ENCODE peak calls at places on chromosomes 6 and 20, in four cellular contexts. Y is endothelial cell, X is AG20443, N is GM06990. M is an unnamed sample.

GRCh38 chr6:118812972-118813371 is 81.0 kb upstream of the ASF1A start:
- DNase-seq in Y (no peak), X (peak; percentile 35), N (no peak), M (peak; percentile 58)

GRCh38 chr6:166492092-166492491 is 94.4 kb downstream of the RAMACL start:
- DNase-seq in Y (no peak), X (no peak), N (no peak), M (no peak)

GRCh38 chr20:25297141-25297905 is 49.4 kb downstream of the PYGB start:
- DNase-seq in Y (no peak), X (no peak), N (no peak), M (no peak)

GRCh38 chr6:3229566-3230274 is 2.3 kb upstream of the TUBB2B start:
- DNase-seq in Y (peak; percentile 33), X (no peak), N (peak; percentile 69), M (no peak)

GRCh38 chr6:34447915-34448314 is 18.0 kb upstream of the PACSIN1 start:
- DNase-seq in Y (no peak), X (no peak), N (no peak), M (no peak)

GRCh38 chr6:140441256-140441655 is 1066.8 kb upstream of the CITED2 start:
- DNase-seq in Y (peak; percentile 52), X (peak; percentile 62), N (no peak), M (peak; percentile 84)

GRCh38 chr6:138063726-138064125 is 43.5 kb downstream of the PERP start:
- DNase-seq in Y (no peak), X (no peak), N (no peak), M (no peak)

GRCh38 chr6:80338201-80338836 is 231.8 kb downstream of the BCKDHB start:
- DNase-seq in Y (peak; percentile 88), X (no peak), N (peak; percentile 22), M (peak; percentile 44)

GRCh38 chr6:11769816-11770545 is 8.6 kb downstream of the ADTRP start:
- DNase-seq in Y (no peak), X (no peak), N (no peak), M (no peak)

GRCh38 chr6:44431118-44431725 is 43.7 kb downstream of the CDC5L start:
- DNase-seq in Y (peak; percentile 52), X (peak; percentile 57), N (no peak), M (peak; percentile 53)

GRCh38 chr6:16184129-16184528 is 54.3 kb upstream of the GMPR start:
- DNase-seq in Y (no peak), X (peak; percentile 15), N (no peak), M (no peak)

GRCh38 chr20:1267809-1268374 is 1.8 kb downstream of the SNPH start:
- DNase-seq in Y (no peak), X (no peak), N (no peak), M (no peak)

GRCh38 chr6:159608961-159609673 is 83.9 kb downstream of the SOD2 start:
- DNase-seq in Y (peak; percentile 52), X (peak; percentile 38), N (no peak), M (peak; percentile 24)

GRCh38 chr6:163198396-163198795 is 216.1 kb upstream of the QKI start:
- DNase-seq in Y (no peak), X (no peak), N (no peak), M (no peak)

GRCh38 chr6:90187437-90188049 is 109.1 kb downstream of the BACH2 start:
- DNase-seq in Y (no peak), X (no peak), N (no peak), M (no peak)

GRCh38 chr6:13846841-13847240 is 32.5 kb upstream of the MCUR1 start:
- DNase-seq in Y (no peak), X (no peak), N (no peak), M (no peak)